ENCODE peak calls at places on chromosomes 11 and 22, in four cellular contexts. B, D, V and Y are unnamed samples.

GRCh38 chr11:46457659-46458058 is 66.1 kb upstream of the CHRM4 start:
- DNase-seq in D (no peak), V (no peak), B (no peak), Y (no peak)

GRCh38 chr11:134097146-134097545 is 28.3 kb downstream of the JAM3 start:
- DNase-seq in V (no peak), D (no peak), B (no peak), Y (no peak)

GRCh38 chr11:2913029-2913431 is 16.2 kb downstream of the PHLDA2 start:
- DNase-seq in B (no peak), V (no peak), D (no peak), Y (no peak)

GRCh38 chr11:67491276-67492068 is 8.6 kb downstream of the AIP start:
- DNase-seq in B (no peak), D (no peak), V (no peak), Y (no peak)

GRCh38 chr11:123235687-123236261 is 40.7 kb upstream of the CLMP start:
- DNase-seq in B (no peak), D (no peak), V (no peak), Y (no peak)

GRCh38 chr11:11391796-11392195 is 38.7 kb upstream of the CSNK2A3 start:
- DNase-seq in V (no peak), D (no peak), B (peak; percentile 8), Y (no peak)

GRCh38 chr22:25027959-25028840 is 75.7 kb downstream of the KIAA1671 start:
- DNase-seq in V (peak; percentile 46), D (no peak), B (no peak), Y (peak; percentile 54)

GRCh38 chr11:129447654-129448239 is 72.1 kb downstream of the BARX2 start:
- DNase-seq in V (no peak), B (no peak), D (no peak), Y (no peak)

GRCh38 chr11:11422291-11423128 is 69.5 kb upstream of the CSNK2A3 start:
- DNase-seq in V (no peak), D (no peak), B (no peak), Y (no peak)

GRCh38 chr11:70644343-70645060 is 246.2 kb downstream of the CTTN start:
- DNase-seq in B (no peak), D (no peak), V (no peak), Y (no peak)

GRCh38 chr22:42964994-42965699 is 49.8 kb downstream of the PACSIN2 start:
- DNase-seq in D (peak; percentile 49), B (no peak), V (no peak), Y (peak; percentile 74)

GRCh38 chr11:73784080-73784634 is 3.5 kb upstream of the MRPL48 start:
- DNase-seq in D (no peak), B (no peak), V (peak; percentile 73), Y (peak; percentile 99)

GRCh38 chr11:8168485-8169257 is at the start of gene RIC3:
- DNase-seq in B (no peak), D (no peak), V (no peak), Y (no peak)

GRCh38 chr11:121722431-121723256 is 269.9 kb upstream of the SORL1-AS1 start:
- DNase-seq in B (no peak), D (no peak), V (no peak), Y (no peak)

GRCh38 chr22:39171623-39172264 is 19.3 kb upstream of the CBX7 start:
- DNase-seq in D (no peak), B (no peak), V (no peak), Y (no peak)

GRCh38 chr11:44982496-44983062 is 31.9 kb upstream of the TP53I11 start:
- DNase-seq in B (no peak), V (no peak), D (no peak), Y (no peak)

GRCh38 chr11:121721961-121722360 is 269.2 kb upstream of the SORL1-AS1 start:
- DNase-seq in D (no peak), B (no peak), V (no peak), Y (no peak)

GRCh38 chr11:101584651-101585050 is 844 bp upstream of the TRPC6 start:
- DNase-seq in V (no peak), B (no peak), D (no peak), Y (no peak)

GRCh38 chr11:11105361-11105760 is 247.5 kb upstream of the ZBED5 start:
- DNase-seq in B (no peak), V (no peak), D (no peak), Y (no peak)

GRCh38 chr11:67541198-67541597 is 18.0 kb upstream of the CABP2 start:
- DNase-seq in V (no peak), B (no peak), D (no peak), Y (no peak)

GRCh38 chr11:115408036-115408911 is 95.9 kb downstream of the CADM1 start:
- DNase-seq in B (no peak), D (no peak), V (no peak), Y (no peak)